ENCODE peak calls at places on chromosome 9, in five cellular contexts. D is H1, R is IMR-90, X is neuronal stem cell, L is trophoblast cell. N is an unnamed sample.

GRCh38 chr9:69546265-69546664 is 125.9 kb downstream of the APBA1 start:
- DNase-seq in D (no peak), R (peak), X (no peak), L (no peak), N (no peak)

GRCh38 chr9:18396102-18396728 is 77.7 kb upstream of the ADAMTSL1 start:
- DNase-seq in D (no peak), R (peak), X (no peak), L (no peak), N (no peak)

GRCh38 chr9:111945216-111945615 is 48.6 kb downstream of the UGCG start:
- DNase-seq in D (no peak), R (peak), X (no peak), L (peak), N (peak)

GRCh38 chr9:128160603-128160987 is 530 bp downstream of the BBLN start:
- DNase-seq in D (no peak), R (peak), X (no peak), L (no peak), N (peak)

GRCh38 chr9:35923927-35924763 is 14.9 kb downstream of the SPAAR start:
- DNase-seq in D (no peak), R (peak), X (no peak), L (peak), N (peak)

GRCh38 chr9:34465468-34465867 is 6.9 kb downstream of the DNAI1 start:
- DNase-seq in D (no peak), R (no peak), X (no peak), L (no peak), N (no peak)

GRCh38 chr9:14186096-14186495 is 127.8 kb downstream of the NFIB start:
- DNase-seq in D (no peak), R (no peak), X (no peak), L (no peak), N (no peak)

GRCh38 chr9:14260101-14260500 is 53.8 kb downstream of the NFIB start:
- DNase-seq in D (no peak), R (peak), X (no peak), L (no peak), N (no peak)

GRCh38 chr9:97419315-97419867 is 7.5 kb downstream of the TDRD7 start:
- DNase-seq in D (no peak), R (peak), X (no peak), L (no peak), N (peak)

GRCh38 chr9:122005597-122005996 is 87.5 kb downstream of the TTLL11 start:
- DNase-seq in D (no peak), R (peak), X (no peak), L (no peak), N (peak)

GRCh38 chr9:33628865-33629410 is 104.9 kb downstream of the ANKRD18B start:
- DNase-seq in D (no peak), R (no peak), X (no peak), L (no peak), N (no peak)

GRCh38 chr9:112043423-112043822 is 131.7 kb downstream of the SUSD1 start:
- DNase-seq in D (no peak), R (peak), X (no peak), L (no peak), N (peak)

GRCh38 chr9:133186736-133187135 is 22.3 kb downstream of the OBP2B start:
- DNase-seq in D (no peak), R (no peak), X (no peak), L (no peak), N (no peak)

GRCh38 chr9:108842610-108843295 is 13.0 kb downstream of the ACTL7B start:
- DNase-seq in D (no peak), R (no peak), X (no peak), L (no peak), N (no peak)

GRCh38 chr9:82673904-82674303 is 389.0 kb downstream of the RASEF start:
- DNase-seq in D (no peak), R (no peak), X (no peak), L (no peak), N (no peak)

GRCh38 chr9:98714833-98715232 is 6.1 kb upstream of the GABBR2 start:
- DNase-seq in D (no peak), R (no peak), X (no peak), L (no peak), N (no peak)

GRCh38 chr9:87592554-87593394 is 95.1 kb downstream of the DAPK1 start:
- DNase-seq in D (no peak), R (peak), X (no peak), L (no peak), N (no peak)

GRCh38 chr9:132731230-132731629 is 61.0 kb downstream of the GTF3C4 start:
- DNase-seq in D (no peak), R (no peak), X (no peak), L (no peak), N (no peak)

GRCh38 chr9:134152022-134152448 is 12.3 kb downstream of the RNU6ATAC start:
- DNase-seq in D (no peak), R (no peak), X (no peak), L (no peak), N (no peak)

GRCh38 chr9:111720170-111720569 is 58.8 kb downstream of the GNG10 start:
- DNase-seq in D (no peak), R (peak), X (no peak), L (no peak), N (no peak)

GRCh38 chr9:82148849-82149544 is 160.4 kb downstream of the SPATA31D1 start:
- DNase-seq in D (no peak), R (peak), X (no peak), L (no peak), N (peak)

GRCh38 chr9:97528529-97529230 is 27.2 kb downstream of the TMOD1 start:
- DNase-seq in D (peak), R (no peak), X (no peak), L (peak), N (no peak)

GRCh38 chr9:25003686-25004085 is 458.0 kb upstream of the IZUMO3 start:
- DNase-seq in D (peak), R (no peak), X (no peak), L (no peak), N (no peak)

GRCh38 chr9:90629354-90629753 is 13.3 kb downstream of the DIRAS2 start:
- DNase-seq in D (no peak), R (no peak), X (no peak), L (no peak), N (no peak)

GRCh38 chr9:93699650-93700049 is 123.3 kb downstream of the PHF2 start:
- DNase-seq in D (no peak), R (no peak), X (no peak), L (no peak), N (no peak)

GRCh38 chr9:22308177-22308576 is 138.4 kb upstream of the DMRTA1 start:
- DNase-seq in D (no peak), R (no peak), X (no peak), L (no peak), N (no peak)

GRCh38 chr9:127862075-127863011 is 7.9 kb upstream of the ENG start:
- DNase-seq in D (no peak), R (no peak), X (no peak), L (no peak), N (peak)

GRCh38 chr9:80509358-80509757 is 937.6 kb downstream of the TLE4 start:
- DNase-seq in D (no peak), R (no peak), X (no peak), L (no peak), N (no peak)

GRCh38 chr9:19408316-19408692 is 505 bp upstream of the ACER2 start:
- DNase-seq in D (no peak), R (no peak), X (no peak), L (no peak), N (no peak)

GRCh38 chr9:87707805-87708500 is 18.0 kb upstream of the CTSL start:
- DNase-seq in D (no peak), R (peak), X (no peak), L (no peak), N (no peak)

GRCh38 chr9:94782367-94783120 is 56.0 kb downstream of the AOPEP start:
- DNase-seq in D (no peak), R (peak), X (no peak), L (no peak), N (no peak)

GRCh38 chr9:121699271-121700164 is 48.1 kb downstream of the DAB2IP start:
- DNase-seq in D (no peak), R (peak), X (peak), L (no peak), N (peak)

GRCh38 chr9:134725605-134725940 is 84.0 kb downstream of the COL5A1 start:
- DNase-seq in D (no peak), R (peak), X (no peak), L (no peak), N (peak)

GRCh38 chr9:133449760-133450159 is 10.0 kb upstream of the CACFD1 start:
- DNase-seq in D (no peak), R (no peak), X (no peak), L (no peak), N (no peak)

GRCh38 chr9:127203501-127204327 is 60.9 kb upstream of the GARNL3 start:
- DNase-seq in D (no peak), R (no peak), X (no peak), L (no peak), N (no peak)

GRCh38 chr9:88302579-88303324 is 85.5 kb upstream of the SPIN1 start:
- DNase-seq in D (no peak), R (no peak), X (no peak), L (no peak), N (no peak)

GRCh38 chr9:111961011-111961410 is 64.4 kb downstream of the UGCG start:
- DNase-seq in D (no peak), R (peak), X (no peak), L (no peak), N (no peak)

GRCh38 chr9:116323571-116323970 is 170.0 kb downstream of the PAPPA start:
- DNase-seq in D (no peak), R (no peak), X (no peak), L (no peak), N (no peak)

GRCh38 chr9:123863164-123863855 is 66.6 kb downstream of the DENND1A start:
- DNase-seq in D (no peak), R (no peak), X (no peak), L (no peak), N (peak)

GRCh38 chr9:98538626-98539031 is 170.1 kb downstream of the GABBR2 start:
- DNase-seq in D (no peak), R (peak), X (no peak), L (peak), N (no peak)

GRCh38 chr9:214488-215448 is at the start of gene DOCK8:
- DNase-seq in D (no peak), R (no peak), X (peak), L (peak), N (no peak)
- H3K9ac ChIP-seq in D (peak), R (no peak), X (peak), L (no peak), N (peak)

GRCh38 chr9:75429531-75430454 is 341.5 kb downstream of the OSTF1 start:
- DNase-seq in D (no peak), R (no peak), X (no peak), L (no peak), N (no peak)
- H2AFZ ChIP-seq in D (no peak), R (no peak), X (no peak), L (no peak), N (no peak)

DNA sequence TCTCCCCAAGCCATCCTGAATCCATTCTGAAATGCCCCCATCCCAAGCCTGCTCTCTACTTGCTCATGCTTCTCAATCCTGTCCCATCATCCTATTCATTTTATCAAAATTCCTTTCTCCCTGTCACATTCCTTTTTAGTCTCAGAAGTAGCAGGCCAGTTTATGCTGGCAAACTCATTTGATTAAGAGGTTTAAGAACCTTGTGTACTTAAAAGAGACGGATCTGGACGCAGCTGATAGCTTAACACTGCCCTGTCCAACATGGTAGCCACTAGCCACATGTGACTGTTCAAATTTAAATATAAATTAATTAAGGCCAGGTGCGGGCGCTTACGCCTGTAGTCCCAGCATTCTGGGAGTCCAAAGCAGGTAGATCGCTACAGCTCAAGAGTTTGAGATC is 5.6 kb upstream of the KCNV2 start:
- DNase-seq in D (no peak), R (no peak), X (no peak), L (no peak), N (no peak)
- H4K8ac ChIP-seq in D (no peak), R (no peak), X (no peak), L (no peak), N (no peak)

GRCh38 chr9:137317021-137317978 is 15.2 kb upstream of the NRARP start:
- DNase-seq in D (no peak), R (no peak), X (no peak), L (no peak), N (no peak)

GRCh38 chr9:137314561-137315560 is 12.8 kb upstream of the NRARP start:
- DNase-seq in D (no peak), R (no peak), X (no peak), L (no peak), N (no peak)

GRCh38 chr9:137315581-137316011 is 13.5 kb upstream of the NRARP start:
- DNase-seq in D (no peak), R (no peak), X (no peak), L (no peak), N (no peak)

GRCh38 chr9:137317979-137318511 is 16.0 kb upstream of the NRARP start:
- DNase-seq in D (no peak), R (no peak), X (no peak), L (no peak), N (no peak)

DNA sequence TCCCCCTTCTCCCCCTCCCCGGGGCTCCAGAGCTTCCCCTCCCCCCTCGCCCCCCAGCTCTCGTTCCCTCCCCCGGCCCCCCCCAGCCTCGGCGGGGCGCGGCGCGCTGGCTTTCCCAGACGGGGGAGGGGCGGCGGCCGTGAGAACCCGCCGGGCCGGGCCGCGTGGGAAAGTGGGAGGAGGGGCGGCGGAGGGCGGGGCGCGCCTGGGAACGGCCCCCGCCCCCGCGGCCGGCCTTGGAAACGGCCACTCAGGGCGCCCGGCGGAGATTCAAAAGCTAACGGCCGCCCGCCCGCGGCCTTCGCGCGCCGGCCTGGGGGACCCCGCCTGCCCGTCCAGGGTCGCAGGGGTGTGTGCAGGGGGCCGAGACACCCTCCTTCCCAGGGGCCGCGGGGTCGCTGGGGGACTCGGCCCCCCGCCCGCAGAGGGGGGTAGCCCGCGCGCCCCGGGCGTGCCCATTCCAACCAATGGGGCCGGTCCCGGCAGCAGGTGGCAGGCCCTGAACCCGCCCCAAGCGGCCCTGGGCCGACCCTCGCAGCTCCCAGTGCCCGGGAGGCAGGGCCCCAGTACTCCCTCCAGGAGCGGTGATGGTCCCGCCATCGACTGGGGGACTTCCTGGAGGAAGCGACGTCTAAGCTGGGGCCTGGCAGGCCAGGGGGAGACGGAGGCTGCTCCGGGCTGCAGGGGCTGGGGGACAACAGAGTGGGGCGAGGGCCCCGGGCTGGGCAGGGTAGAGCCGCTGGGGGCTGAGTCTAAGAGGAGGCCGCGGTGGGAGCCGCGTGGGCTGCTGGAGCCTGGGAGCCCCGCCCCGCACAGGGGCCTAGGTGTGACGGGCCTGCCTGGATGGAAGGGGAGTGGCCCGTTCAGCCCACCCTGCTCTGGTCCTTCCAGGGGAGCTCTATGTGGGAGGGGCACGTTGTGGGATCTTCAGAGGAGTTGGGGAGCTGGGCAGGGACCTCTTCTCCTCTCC is 14.2 kb upstream of the NRARP start:
- DNase-seq in D (no peak), R (no peak), X (no peak), L (no peak), N (peak)
- H3K9ac ChIP-seq in D (no peak), R (no peak), X (peak), L (no peak), N (no peak)

DNA sequence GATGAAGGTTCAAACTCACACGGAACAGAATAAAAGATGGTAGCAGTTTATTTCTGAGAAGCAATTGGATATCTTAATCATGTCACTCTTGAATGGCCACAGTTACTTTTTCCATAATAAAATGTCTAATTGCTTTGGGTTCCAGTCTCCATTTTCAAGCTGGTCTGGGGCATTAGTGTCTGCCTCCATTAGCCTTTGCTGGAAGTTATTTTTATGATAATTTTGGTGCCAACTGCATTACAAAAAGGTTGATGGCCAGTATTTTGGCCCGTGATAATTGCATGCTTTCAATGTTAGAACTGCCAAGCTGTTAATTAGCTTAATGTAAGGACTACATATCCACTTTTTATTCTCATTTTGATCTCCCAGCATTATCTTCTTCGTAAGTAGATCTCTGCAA is 165.9 kb downstream of the SMC2 start:
- DNase-seq in D (no peak), R (no peak), X (no peak), L (no peak), N (no peak)
- H2AFZ ChIP-seq in D (no peak), R (no peak), X (no peak), L (no peak), N (no peak)